ENCODE peak calls at places on chromosomes 16 and 17, in five cellular contexts. Q is CD4-positive, alpha-beta T cell; Z is OCI-LY7; E is upper lobe of right lung; J is tibial nerve. Y is an unnamed sample.

GRCh38 chr16:81035398-81035974 is at the start of gene ATMIN:
- DNase-seq in Z (peak), J (peak), Q (peak), E (peak), Y (peak)

GRCh38 chr16:78133919-78134318 is 34.5 kb downstream of the WWOX start:
- DNase-seq in Z (no peak), J (no peak), E (no peak), Q (no peak), Y (no peak)

GRCh38 chr17:2174471-2175293 is 119.8 kb downstream of the HIC1 start:
- DNase-seq in Q (no peak), J (peak), E (peak), Z (no peak), Y (no peak)

GRCh38 chr16:58040496-58040846 is 14.9 kb downstream of the MMP15 start:
- DNase-seq in Q (no peak), E (peak), Z (no peak), J (no peak), Y (no peak)

GRCh38 chr16:24652803-24653202 is 76.6 kb upstream of the TNRC6A start:
- DNase-seq in Z (no peak), E (no peak), Q (no peak), J (no peak), Y (no peak)

GRCh38 chr17:19460695-19461094 is 49.7 kb downstream of the RNF112 start:
- DNase-seq in Q (no peak), J (no peak), E (no peak), Z (peak), Y (no peak)

GRCh38 chr16:13134843-13135242 is 233.4 kb downstream of the SHISA9 start:
- DNase-seq in E (no peak), Q (no peak), J (no peak), Z (no peak), Y (no peak)

GRCh38 chr16:85457366-85457765 is 155.8 kb upstream of the GSE1 start:
- DNase-seq in E (no peak), Q (no peak), J (no peak), Z (no peak), Y (no peak)

GRCh38 chr16:23064642-23065041 is 84.6 kb downstream of the USP31 start:
- DNase-seq in Z (no peak), Q (no peak), J (no peak), E (no peak), Y (no peak)

GRCh38 chr17:4712526-4712925 is 2.1 kb downstream of the ARRB2 start:
- DNase-seq in E (no peak), J (no peak), Q (no peak), Z (no peak), Y (no peak)

GRCh38 chr17:9173386-9173983 is 152.2 kb downstream of the NTN1 start:
- DNase-seq in Q (no peak), J (no peak), Z (no peak), E (no peak), Y (no peak)

GRCh38 chr16:79627092-79627491 is 26.6 kb upstream of the MAF start:
- DNase-seq in Z (no peak), E (no peak), Q (no peak), J (no peak), Y (no peak)

GRCh38 chr17:83198366-83199341 is 119.2 kb downstream of the METRNL start:
- DNase-seq in J (peak), E (peak), Q (no peak), Z (peak), Y (peak)

GRCh38 chr17:79836952-79837887 is 2.0 kb downstream of the CBX4 start:
- DNase-seq in Z (peak), J (no peak), Q (no peak), E (peak), Y (peak)

GRCh38 chr17:46979023-46979870 is at the start of gene RPRML:
- DNase-seq in J (no peak), E (no peak), Z (peak), Q (peak), Y (no peak)

GRCh38 chr16:86761117-86761971 is 183.0 kb downstream of the FOXL1 start:
- DNase-seq in Z (peak), J (peak), Q (peak), E (no peak), Y (peak)

GRCh38 chr17:57838453-57838852 is 11.4 kb downstream of the MRPS23 start:
- DNase-seq in J (no peak), Z (no peak), E (no peak), Q (no peak), Y (no peak)

GRCh38 chr17:4739122-4740024 is at the start of the genes CXCL16 and ZMYND15:
- DNase-seq in Q (peak), J (no peak), E (peak), Z (peak), Y (peak)

GRCh38 chr16:2692251-2692947 is 10.1 kb downstream of the KCTD5 start:
- DNase-seq in Z (no peak), Q (no peak), E (no peak), J (no peak), Y (no peak)

GRCh38 chr17:16304832-16305231 is 48.4 kb downstream of the CENPV start:
- DNase-seq in J (no peak), E (no peak), Z (peak), Q (no peak), Y (no peak)

GRCh38 chr16:12157510-12158093 is 181.1 kb downstream of the SNX29 start:
- DNase-seq in J (no peak), E (peak), Z (no peak), Q (no peak), Y (no peak)

GRCh38 chr17:61338000-61338864 is 61.4 kb upstream of the TBX2 start:
- DNase-seq in Q (no peak), J (no peak), E (no peak), Z (no peak), Y (no peak)

GRCh38 chr16:30805056-30805369 is 18.0 kb upstream of the ZNF629 start:
- DNase-seq in Q (no peak), E (no peak), Z (no peak), J (no peak), Y (no peak)

GRCh38 chr16:84027607-84028006 is 15.0 kb downstream of the SLC38A8 start:
- DNase-seq in J (no peak), Q (no peak), E (no peak), Z (no peak), Y (no peak)

GRCh38 chr17:71081666-71082065 is 912.3 kb downstream of the KCNJ2 start:
- DNase-seq in Z (no peak), J (no peak), Q (no peak), E (no peak), Y (no peak)

GRCh38 chr17:71080937-71081336 is 911.6 kb downstream of the KCNJ2 start:
- DNase-seq in E (no peak), Z (no peak), J (no peak), Q (no peak), Y (no peak)

GRCh38 chr17:71085238-71086033 is 916.1 kb downstream of the KCNJ2 start:
- DNase-seq in Z (peak), J (no peak), E (no peak), Q (no peak), Y (no peak)

GRCh38 chr17:71084838-71085237 is 915.5 kb downstream of the KCNJ2 start:
- DNase-seq in E (no peak), J (no peak), Q (no peak), Z (no peak), Y (no peak)

DNA sequence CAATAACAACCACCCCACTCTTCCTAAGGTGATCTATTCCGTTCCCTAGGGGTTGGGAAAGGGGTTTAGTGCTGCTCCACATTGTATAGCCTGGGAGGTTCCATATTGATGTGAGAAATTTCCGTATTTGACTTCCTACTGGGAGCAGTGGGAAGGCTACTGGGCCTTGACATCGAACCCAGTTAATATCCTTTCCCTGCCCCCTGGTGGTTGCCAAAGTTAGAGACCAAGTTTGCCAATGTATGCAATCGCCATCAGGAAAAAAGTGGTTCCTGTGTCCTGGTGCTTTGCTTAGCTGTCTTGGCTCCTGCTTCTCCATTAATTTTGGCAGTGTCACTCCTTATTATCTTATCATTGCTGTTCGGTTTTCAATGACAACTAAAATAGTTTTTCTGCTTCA is 914.9 kb downstream of the KCNJ2 start:
- DNase-seq in J (no peak), Q (no peak), E (no peak), Z (peak), Y (no peak)
- TF ChIP-seq CTCF in J (no peak), Q (no peak), E (peak), Z (peak), Y (no peak)

GRCh38 chr16:70696952-70697600 is 11.2 kb upstream of the MTSS2 start:
- DNase-seq in E (peak), Z (no peak), J (no peak), Q (no peak), Y (no peak)

GRCh38 chr16:70696368-70696767 is 10.5 kb upstream of the MTSS2 start:
- DNase-seq in E (no peak), Q (no peak), Z (no peak), J (no peak), Y (no peak)

GRCh38 chr16:70694088-70694487 is 8.2 kb upstream of the MTSS2 start:
- DNase-seq in J (no peak), E (no peak), Q (no peak), Z (no peak), Y (no peak)

GRCh38 chr16:70694517-70695218 is 8.8 kb upstream of the MTSS2 start:
- DNase-seq in Z (no peak), E (no peak), J (no peak), Q (no peak), Y (no peak)

DNA sequence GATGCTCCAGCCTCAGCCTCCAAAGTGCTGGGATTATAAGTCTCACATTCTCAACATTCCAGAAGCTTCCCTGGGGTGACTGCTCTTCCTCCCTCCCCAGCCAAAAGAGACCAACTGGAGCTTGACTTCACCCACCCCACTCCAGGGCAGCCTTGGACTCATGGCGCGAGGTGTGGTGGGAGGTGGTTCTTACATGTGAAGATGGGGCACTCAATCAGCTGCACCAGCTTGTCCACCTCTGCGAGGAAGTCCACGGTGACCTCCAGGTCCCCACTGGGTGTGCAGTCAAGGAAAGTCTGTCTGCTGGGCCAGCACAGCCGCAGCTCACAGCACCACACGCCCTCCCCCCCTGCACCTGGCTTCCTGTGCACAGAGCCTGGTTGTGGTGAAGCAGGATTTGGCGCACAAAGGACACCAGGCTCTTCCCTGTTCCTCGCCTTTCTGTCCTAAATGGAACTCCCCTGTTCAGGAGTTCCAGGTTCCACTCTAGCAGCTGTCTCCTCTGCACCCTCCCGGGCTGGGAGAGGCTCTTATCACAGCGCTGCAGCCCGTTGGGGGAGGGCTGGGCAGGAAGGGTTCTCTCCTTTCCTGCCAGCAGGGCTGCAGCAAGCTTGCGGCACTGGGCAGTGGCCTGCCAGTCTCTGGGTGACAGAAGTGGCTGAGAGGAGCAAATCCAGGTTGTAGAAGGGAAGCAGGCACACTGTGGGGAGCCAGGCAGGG is 9.7 kb upstream of the MTSS2 start:
- DNase-seq in Q (no peak), Z (peak), J (no peak), E (peak), Y (no peak)
- TF ChIP-seq CTCF in Q (no peak), Z (no peak), J (no peak), E (no peak), Y (no peak)

DNA sequence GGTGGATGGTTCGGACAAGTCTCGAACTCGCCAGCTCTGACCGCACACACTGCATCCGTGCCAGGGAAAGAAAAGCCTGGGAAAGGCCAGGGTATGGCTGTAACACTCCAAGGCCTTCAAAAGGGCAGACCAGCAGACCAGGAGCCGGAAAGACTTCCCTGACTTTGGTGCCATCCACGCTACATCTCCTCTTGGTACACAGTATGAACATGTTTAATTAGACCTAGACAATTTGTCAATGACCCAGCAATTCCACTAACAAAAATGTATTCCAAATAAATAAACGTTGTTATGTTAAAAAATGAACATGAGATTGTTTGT is 637 bp upstream of the HDAC5 start:
- DNase-seq in Q (no peak), J (no peak), Z (no peak), E (no peak), Y (no peak)
- TF ChIP-seq CTCF in Q (no peak), J (no peak), Z (no peak), E (no peak), Y (no peak)

GRCh38 chr16:19899605-19899955 is 14.9 kb upstream of the GPRC5B start:
- DNase-seq in Z (no peak), J (no peak), E (no peak), Q (no peak), Y (no peak)

GRCh38 chr16:19900590-19900989 is 15.9 kb upstream of the GPRC5B start:
- DNase-seq in E (no peak), Z (no peak), J (no peak), Q (no peak), Y (no peak)

GRCh38 chr16:19901164-19901563 is 16.5 kb upstream of the GPRC5B start:
- DNase-seq in J (no peak), Z (no peak), Q (no peak), E (no peak), Y (no peak)

GRCh38 chr16:19898166-19898565 is 13.5 kb upstream of the GPRC5B start:
- DNase-seq in J (no peak), Z (no peak), Q (no peak), E (no peak), Y (no peak)

GRCh38 chr16:19898924-19899604 is 14.4 kb upstream of the GPRC5B start:
- DNase-seq in Q (peak), E (no peak), Z (peak), J (no peak), Y (peak)
- TF ChIP-seq CTCF in Q (peak), E (peak), Z (peak), J (peak), Y (no peak)

GRCh38 chr16:54938351-54939346 is 8.0 kb downstream of the IRX5 start:
- DNase-seq in J (no peak), E (peak), Q (no peak), Z (no peak), Y (no peak)

GRCh38 chr16:54939537-54940278 is 9.0 kb downstream of the IRX5 start:
- DNase-seq in E (no peak), Q (no peak), J (no peak), Z (no peak), Y (peak)

GRCh38 chr16:54936086-54936978 is 5.7 kb downstream of the IRX5 start:
- DNase-seq in Z (no peak), E (no peak), Q (no peak), J (no peak), Y (peak)

GRCh38 chr16:54936979-54937672 is 6.5 kb downstream of the IRX5 start:
- DNase-seq in Q (no peak), J (no peak), E (peak), Z (no peak), Y (peak)

GRCh38 chr16:54937673-54938350 is 7.1 kb downstream of the IRX5 start:
- DNase-seq in J (no peak), E (peak), Q (no peak), Z (no peak), Y (no peak)
- TF ChIP-seq CTCF in J (no peak), E (no peak), Q (no peak), Z (no peak), Y (no peak)

GRCh38 chr17:48471807-48472484 is 41.9 kb upstream of the SKAP1 start:
- DNase-seq in Z (no peak), J (no peak), E (no peak), Q (no peak), Y (no peak)

GRCh38 chr17:48465884-48466283 is 35.9 kb upstream of the SKAP1 start:
- DNase-seq in Q (no peak), E (no peak), Z (no peak), J (no peak), Y (no peak)

GRCh38 chr17:48470388-48471034 is 40.5 kb upstream of the SKAP1 start:
- DNase-seq in E (no peak), J (no peak), Q (no peak), Z (peak), Y (no peak)

GRCh38 chr17:48469227-48469626 is 39.2 kb upstream of the SKAP1 start:
- DNase-seq in J (no peak), Q (no peak), E (no peak), Z (no peak), Y (no peak)

DNA sequence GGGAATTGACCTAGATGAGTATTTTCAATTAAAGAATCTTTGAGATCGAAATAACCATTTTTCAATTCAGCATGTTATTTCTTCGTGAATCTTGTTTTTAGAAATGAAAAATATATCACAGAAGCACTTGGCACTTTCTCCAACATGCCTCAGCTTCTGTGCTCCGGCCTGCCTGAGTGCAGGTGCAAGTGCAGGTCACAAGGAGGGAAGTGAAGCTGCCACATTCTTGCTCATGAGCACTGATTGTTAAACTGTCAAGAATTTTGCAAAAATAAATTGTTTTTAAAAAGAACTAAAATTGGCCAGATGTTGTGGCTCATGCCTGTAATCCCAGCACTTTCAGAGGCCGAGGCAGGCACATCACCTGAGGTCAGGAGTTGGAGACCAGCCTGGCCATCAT is 38.3 kb upstream of the SKAP1 start:
- DNase-seq in Q (no peak), Z (peak), E (no peak), J (no peak), Y (no peak)
- TF ChIP-seq CTCF in Q (no peak), Z (no peak), E (no peak), J (no peak), Y (no peak)

DNA sequence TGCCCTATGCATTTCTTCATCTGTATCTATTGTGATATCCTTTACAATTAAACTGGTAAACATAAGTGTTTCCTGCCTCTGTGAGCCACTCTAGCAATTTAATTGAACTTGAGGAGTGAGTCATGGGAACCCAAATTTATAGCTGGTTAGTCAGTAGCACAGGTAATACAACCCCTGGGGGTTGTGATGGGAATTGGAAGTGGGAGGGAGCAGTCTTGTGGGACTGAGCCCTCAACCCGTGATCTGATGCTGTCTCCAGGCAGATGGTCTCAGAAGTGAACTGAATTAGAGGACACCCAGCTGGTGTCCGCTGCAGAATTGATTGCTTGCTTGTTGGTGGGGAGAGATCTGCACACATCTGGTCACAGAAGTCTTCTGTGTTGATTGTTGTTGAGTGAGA is 7.7 kb upstream of the ST6GALNAC2 start:
- DNase-seq in Z (no peak), E (no peak), Q (no peak), J (no peak), Y (no peak)
- TF ChIP-seq CTCF in Z (no peak), E (no peak), Q (no peak), J (no peak), Y (no peak)

GRCh38 chr17:49896222-49896621 is 48.4 kb upstream of the TAC4 start:
- DNase-seq in E (no peak), Z (no peak), J (no peak), Q (no peak), Y (no peak)

GRCh38 chr17:49896860-49897259 is 49.0 kb upstream of the TAC4 start:
- DNase-seq in Q (no peak), J (no peak), E (no peak), Z (no peak), Y (no peak)

GRCh38 chr17:49901460-49902331 is 53.8 kb upstream of the TAC4 start:
- DNase-seq in J (no peak), Q (no peak), Z (no peak), E (peak), Y (no peak)

GRCh38 chr17:49899588-49899987 is 51.7 kb upstream of the TAC4 start:
- DNase-seq in Z (no peak), J (no peak), E (no peak), Q (no peak), Y (no peak)

GRCh38 chr17:49898547-49899490 is 51.0 kb upstream of the TAC4 start:
- DNase-seq in E (no peak), Q (no peak), J (no peak), Z (peak), Y (no peak)
- TF ChIP-seq CTCF in E (no peak), Q (no peak), J (no peak), Z (peak), Y (no peak)

DNA sequence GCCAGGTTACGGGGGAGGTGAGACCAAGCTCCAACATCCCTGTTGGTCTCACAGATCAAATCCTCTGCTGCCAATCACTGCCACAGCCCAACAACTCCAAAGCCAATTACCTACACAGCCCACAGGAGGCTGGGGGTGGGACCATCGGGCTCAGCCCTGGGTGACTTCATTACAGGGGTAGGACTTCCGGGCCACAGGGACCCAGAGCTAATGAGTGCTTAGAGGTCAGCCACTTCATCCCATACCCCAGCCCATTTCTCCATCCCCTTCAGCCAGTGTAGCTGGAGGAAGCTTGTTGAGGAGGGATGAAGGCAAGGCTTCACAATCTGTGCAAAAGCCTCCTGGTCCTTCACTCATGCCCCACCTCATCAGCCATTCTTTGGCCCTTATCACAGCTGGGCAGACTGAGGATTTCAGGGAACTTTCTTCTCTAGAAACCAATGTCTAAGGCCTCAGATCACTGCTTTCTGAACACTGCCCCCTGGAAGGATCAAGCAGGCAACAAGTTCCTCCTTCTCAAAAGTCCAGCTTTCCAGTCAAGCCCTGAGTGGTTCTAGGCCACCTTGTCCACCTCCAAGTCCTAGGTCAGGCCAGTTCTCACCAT is 5.8 kb downstream of the FOXN1 start:
- DNase-seq in Q (no peak), Z (no peak), J (no peak), E (no peak), Y (no peak)
- TF ChIP-seq CTCF in Q (no peak), Z (no peak), J (no peak), E (no peak), Y (no peak)

GRCh38 chr16:21667575-21667974 is 3.8 kb downstream of the OTOA start:
- DNase-seq in J (no peak), E (no peak), Z (no peak), Q (no peak), Y (no peak)
- TF ChIP-seq CTCF in J (no peak), E (no peak), Z (no peak), Q (no peak), Y (no peak)